ENCODE peak calls at places on chromosomes 3 and 15, in ten cellular contexts. Z is GM03348; X is glutamatergic neuron; M is activated effector memory CD4-positive, alpha-beta T cell treated with Interleukin-2 at 50 U/mL for 16 hours; G is IMR-90; W is NAMALWA; U is NCI-H345; B is A172; Y is Calu3; A is transverse colon. V is an unnamed sample.

GRCh38 chr3:52218454-52218853 is 7.0 kb downstream of the TLR9 start:
- DNase-seq in Y (no peak), M (peak), A (peak), G (no peak), U (no peak), X (no peak), Z (no peak), W (no peak), B (no peak), V (no peak)

GRCh38 chr15:89395996-89396395 is 61.4 kb upstream of the POLG start:
- DNase-seq in U (no peak), Y (no peak), M (no peak), Z (no peak), W (no peak), B (peak), G (no peak), X (no peak), A (no peak), V (no peak)

GRCh38 chr15:51837784-51838183 is 8.3 kb downstream of the TMOD3 start:
- DNase-seq in B (no peak), M (no peak), Z (no peak), U (no peak), W (peak), A (no peak), G (peak), Y (no peak), X (no peak), V (peak)

GRCh38 chr3:150075417-150075865 is 104.7 kb upstream of the PFN2 start:
- DNase-seq in W (no peak), X (no peak), M (no peak), Y (no peak), A (no peak), B (no peak), Z (no peak), U (no peak), G (no peak), V (no peak)

GRCh38 chr15:92934706-92935105 is 34.6 kb downstream of the CHD2 start:
- DNase-seq in X (no peak), B (no peak), G (no peak), A (no peak), Y (no peak), W (no peak), U (no peak), Z (no peak), M (no peak), V (no peak)

GRCh38 chr15:84099181-84099580 is 136.4 kb upstream of the GOLGA6L4 start:
- DNase-seq in M (no peak), W (peak), A (peak), U (no peak), X (no peak), Z (no peak), Y (peak), B (peak), G (no peak), V (no peak)

GRCh38 chr15:80580107-80580506 is 115.0 kb upstream of the ABHD17C start:
- DNase-seq in U (no peak), Y (no peak), X (no peak), G (peak), M (no peak), A (no peak), Z (no peak), W (no peak), B (peak), V (no peak)

GRCh38 chr3:129616713-129617112 is 10.2 kb upstream of the PLXND1 start:
- DNase-seq in Z (peak), B (peak), A (no peak), U (no peak), W (no peak), M (no peak), Y (no peak), G (peak), X (no peak), V (no peak)

GRCh38 chr3:163614886-163615285 is 1463.4 kb downstream of the SI start:
- DNase-seq in U (no peak), G (no peak), Y (no peak), M (no peak), A (no peak), W (no peak), Z (no peak), B (no peak), X (no peak), V (no peak)

GRCh38 chr15:52078197-52078875 is 34.2 kb downstream of the BCL2L10 start:
- DNase-seq in G (no peak), U (no peak), X (no peak), W (no peak), M (no peak), A (no peak), B (no peak), Z (no peak), Y (no peak), V (no peak)

GRCh38 chr15:88080616-88081015 is 175.9 kb downstream of the NTRK3 start:
- DNase-seq in G (no peak), A (no peak), W (no peak), Y (no peak), Z (no peak), X (no peak), M (no peak), B (no peak), U (no peak), V (no peak)

GRCh38 chr3:63693351-63693750 is 40.9 kb downstream of the SNTN start:
- DNase-seq in B (no peak), W (no peak), X (no peak), M (no peak), Z (no peak), G (no peak), Y (no peak), U (no peak), A (no peak), V (no peak)

GRCh38 chr3:194148383-194148782 is 12.4 kb downstream of the HES1 start:
- DNase-seq in W (no peak), G (peak), M (no peak), Z (no peak), U (no peak), Y (no peak), B (peak), A (no peak), X (no peak), V (no peak)

GRCh38 chr15:96335429-96335807 is 4.9 kb downstream of the NR2F2 start:
- DNase-seq in Y (no peak), A (peak), B (peak), M (no peak), Z (no peak), U (no peak), G (no peak), W (no peak), X (no peak), V (no peak)

GRCh38 chr3:174466471-174467054 is 392.6 kb upstream of the NAALADL2 start:
- DNase-seq in W (no peak), Y (no peak), Z (no peak), B (no peak), U (no peak), X (no peak), G (peak), A (no peak), M (no peak), V (no peak)

GRCh38 chr15:87711011-87711410 is 545.5 kb downstream of the NTRK3 start:
- DNase-seq in X (no peak), W (no peak), U (no peak), Z (no peak), A (no peak), G (peak), B (peak), M (no peak), Y (no peak), V (no peak)

GRCh38 chr15:80404719-80405553 is 754 bp downstream of the ARNT2 start:
- DNase-seq in X (peak), M (no peak), W (no peak), Z (no peak), A (no peak), G (peak), B (peak), U (peak), Y (peak), V (peak)

GRCh38 chr3:29440321-29441019 is 159.6 kb downstream of the RBMS3 start:
- DNase-seq in Y (no peak), B (peak), X (peak), U (peak), M (no peak), Z (peak), W (no peak), A (no peak), G (no peak), V (peak)

GRCh38 chr3:58151637-58152036 is 59.1 kb downstream of the DNASE1L3 start:
- DNase-seq in X (no peak), Z (no peak), U (no peak), G (no peak), M (no peak), A (no peak), B (no peak), W (no peak), Y (no peak), V (no peak)

GRCh38 chr3:150299221-150299620 is 108.9 kb upstream of the TSC22D2 start:
- DNase-seq in W (no peak), X (no peak), B (peak), M (no peak), U (no peak), Z (no peak), A (no peak), G (no peak), Y (no peak), V (no peak)

GRCh38 chr3:66442254-66443249 is 58.3 kb downstream of the LRIG1 start:
- DNase-seq in W (no peak), A (peak), Y (peak), M (no peak), Z (peak), U (peak), G (peak), B (peak), X (peak), V (peak)

GRCh38 chr15:78065284-78065872 is 12.1 kb downstream of the TBC1D2B start:
- DNase-seq in B (peak), X (no peak), M (no peak), Z (peak), W (no peak), A (peak), Y (no peak), U (no peak), G (peak), V (no peak)

GRCh38 chr3:56622381-56622780 is 60.7 kb downstream of the TASOR start:
- DNase-seq in Z (no peak), B (no peak), U (no peak), G (no peak), W (no peak), X (no peak), M (no peak), A (no peak), Y (no peak), V (no peak)

GRCh38 chr3:148991219-148992026 is at the start of gene GYG1:
- DNase-seq in W (peak), A (peak), X (peak), B (peak), M (peak), G (peak), Z (peak), Y (peak), U (peak), V (peak)

GRCh38 chr3:148379763-148380162 is 317.9 kb upstream of the AGTR1 start:
- DNase-seq in M (no peak), W (peak), B (peak), G (peak), U (peak), X (no peak), A (no peak), Z (peak), Y (peak), V (peak)

GRCh38 chr3:180402463-180403073 is 199.4 kb upstream of the TTC14 start:
- DNase-seq in M (no peak), Y (peak), X (no peak), B (no peak), W (no peak), A (no peak), Z (no peak), U (no peak), G (no peak), V (no peak)

GRCh38 chr15:75820206-75820605 is 23.0 kb upstream of the UBE2Q2 start:
- DNase-seq in U (no peak), Z (no peak), Y (no peak), W (no peak), B (no peak), A (no peak), X (no peak), G (no peak), M (no peak), V (no peak)

GRCh38 chr3:119099785-119100184 is 46.2 kb upstream of the TEX55 start:
- DNase-seq in Y (no peak), U (no peak), B (no peak), G (no peak), W (no peak), Z (no peak), A (no peak), M (no peak), X (no peak), V (no peak)

GRCh38 chr15:35471024-35471423 is 74.9 kb downstream of the DPH6 start:
- DNase-seq in Y (no peak), G (no peak), A (no peak), Z (no peak), W (no peak), X (no peak), B (no peak), U (no peak), M (no peak), V (no peak)

GRCh38 chr3:14935577-14936345 is 11.6 kb upstream of the NR2C2 start:
- DNase-seq in G (no peak), Y (no peak), Z (no peak), A (peak), B (no peak), M (no peak), X (no peak), U (no peak), W (no peak), V (no peak)

GRCh38 chr15:32669870-32670623 is 28.5 kb downstream of the SCG5 start:
- DNase-seq in X (peak), Z (peak), U (no peak), G (peak), Y (peak), W (no peak), A (no peak), M (no peak), B (no peak), V (peak)

GRCh38 chr15:80547264-80547663 is 143.1 kb downstream of the ARNT2 start:
- DNase-seq in A (no peak), W (no peak), Z (no peak), G (no peak), M (no peak), U (no peak), Y (no peak), X (no peak), B (no peak), V (no peak)

GRCh38 chr3:46936733-46937250 is 39.8 kb downstream of the CCDC12 start:
- DNase-seq in U (no peak), A (peak), W (no peak), Z (peak), M (no peak), Y (no peak), X (no peak), G (peak), B (no peak), V (no peak)

GRCh38 chr3:14154242-14154641 is 24.2 kb downstream of the XPC start:
- DNase-seq in G (no peak), Y (no peak), W (no peak), M (no peak), Z (no peak), X (no peak), B (no peak), U (no peak), A (no peak), V (no peak)

GRCh38 chr3:30657914-30658313 is 51.5 kb downstream of the TGFBR2 start:
- DNase-seq in B (peak), W (no peak), U (no peak), G (peak), M (no peak), A (no peak), Z (no peak), X (no peak), Y (no peak), V (no peak)

V was measured in retina.